ENCODE peak calls at places on chromosomes 5 and 9, in ten cellular contexts. O is activated CD4-positive, alpha-beta T cell treated with anti-CD3 and anti-CD28 coated beads, Interleukin-2, amount 50 U/mL, for 1 hour; I is lower lobe of right lung; P is hypothalamus; B is heart right ventricle; L is AG08395; A is kidney glomerular epithelial cell; C is NCI-H460; E is RCC 7860; J is ELF-1. M is an unnamed sample.

GRCh38 chr9:136784249-136784996 is 6.7 kb upstream of the TMEM141 start:
- DNase-seq in A (no peak), O (no peak), J (no peak), E (no peak), P (no peak), I (no peak), L (peak), B (no peak), C (no peak), M (no peak)

GRCh38 chr9:120532475-120532874 is 47.5 kb downstream of the CDK5RAP2 start:
- DNase-seq in P (no peak), I (peak), O (no peak), J (no peak), A (no peak), C (peak), B (no peak), E (no peak), L (peak), M (peak)

GRCh38 chr5:121273818-121274433 is 577.8 kb upstream of the FTMT start:
- DNase-seq in C (peak), L (peak), P (no peak), E (peak), J (peak), I (no peak), O (no peak), B (no peak), A (peak), M (no peak)

GRCh38 chr9:109787735-109788134 is 7.7 kb downstream of the PALM2AKAP2 start:
- DNase-seq in P (no peak), O (no peak), J (no peak), E (no peak), L (no peak), I (no peak), A (no peak), C (no peak), B (no peak), M (no peak)

GRCh38 chr9:99274511-99274910 is 52.4 kb downstream of the SEC61B start:
- DNase-seq in O (no peak), A (no peak), J (no peak), I (no peak), L (no peak), P (no peak), B (no peak), C (no peak), E (no peak), M (no peak)

GRCh38 chr5:65441800-65442199 is 39.9 kb downstream of the ADAMTS6 start:
- DNase-seq in I (no peak), J (no peak), O (no peak), C (no peak), L (no peak), E (no peak), P (no peak), A (no peak), B (no peak), M (no peak)

GRCh38 chr9:70614786-70615565 is 200.5 kb upstream of the KLF9 start:
- DNase-seq in C (no peak), P (peak), J (no peak), A (no peak), L (no peak), O (no peak), B (peak), E (no peak), I (no peak), M (peak)

GRCh38 chr9:106976772-106977171 is 113.8 kb downstream of the ZNF462 start:
- DNase-seq in J (no peak), I (no peak), C (no peak), A (no peak), B (no peak), L (no peak), O (no peak), P (no peak), E (no peak), M (no peak)

GRCh38 chr5:150642567-150642927 is 2.1 kb downstream of the SYNPO start:
- DNase-seq in E (peak), C (peak), O (no peak), L (peak), A (peak), P (no peak), B (peak), I (peak), J (peak), M (peak)

M was measured in tibial artery.